ENCODE peak calls at places on chromosomes 13 and 19, in eight cellular contexts. Z, Y, B, Q, X, W, A and D are unnamed samples.

GRCh38 chr13:27168086-27168485 is 3.5 kb downstream of the USP12 start:
- DNase-seq in Z (no peak), Y (no peak), B (no peak), Q (no peak), X (no peak), W (no peak), A (no peak), D (no peak)

GRCh38 chr19:55809381-55810058 is 22.3 kb downstream of the NLRP11 start:
- DNase-seq in Z (no peak), Y (peak), B (peak), Q (peak), X (peak), W (peak), A (no peak), D (peak)

GRCh38 chr19:56097776-56098175 is 23.3 kb downstream of the ZNF787 start:
- DNase-seq in Z (no peak), Y (no peak), B (no peak), Q (no peak), X (peak), W (no peak), A (no peak), D (no peak)

GRCh38 chr19:12782424-12783225 is 7.3 kb upstream of the HOOK2 start:
- DNase-seq in Z (peak), Y (peak), B (no peak), Q (peak), X (peak), W (peak), A (peak), D (peak)

GRCh38 chr19:54462713-54463530 is 656 bp downstream of the LENG9 start:
- DNase-seq in Z (peak), Y (peak), B (no peak), Q (peak), X (peak), W (peak), A (peak), D (no peak)

GRCh38 chr19:55384576-55385235 is 614 bp upstream of the TMEM238 start:
- DNase-seq in Z (no peak), Y (no peak), B (no peak), Q (no peak), X (no peak), W (no peak), A (no peak), D (peak)

GRCh38 chr19:58440556-58440955 is 603 bp upstream of the ZNF132 start:
- DNase-seq in Z (no peak), Y (no peak), B (no peak), Q (no peak), X (no peak), W (no peak), A (no peak), D (no peak)

GRCh38 chr13:48391257-48391656 is 21.7 kb downstream of the LPAR6 start:
- DNase-seq in Z (no peak), Y (no peak), B (no peak), Q (no peak), X (no peak), W (no peak), A (no peak), D (no peak)

GRCh38 chr19:49916839-49917733 is 11.9 kb upstream of the ATF5 start:
- DNase-seq in Z (no peak), Y (no peak), B (no peak), Q (no peak), X (no peak), W (peak), A (no peak), D (no peak)